ENCODE peak calls at places on chromosomes 2 and 18, in seven cellular contexts. X is AG04450, F is Calu3, C is HepG2, O is cardiac muscle cell, S is heart left ventricle, A is GM20000. H is an unnamed sample.
A peak's percentile ranks its signal among the peaks of the same experiment; 100 is the strongest.

GRCh38 chr2:193141-193552 is 70.7 kb downstream of the SH3YL1 start:
- DNase-seq in A (no peak), F (no peak), X (no peak), C (no peak), S (no peak), O (no peak), H (no peak)

GRCh38 chr18:7775848-7776247 is 208.7 kb downstream of the PTPRM start:
- DNase-seq in F (no peak), C (no peak), O (no peak), S (no peak), X (no peak), A (no peak), H (no peak)

GRCh38 chr2:204665244-204665643 is 120.0 kb downstream of the PARD3B start:
- DNase-seq in X (no peak), O (peak; percentile 55), F (no peak), C (peak; percentile 10), S (no peak), A (no peak), H (no peak)

GRCh38 chr2:190864375-190864774 is 16.2 kb upstream of the GLS start:
- DNase-seq in F (no peak), O (peak; percentile 36), C (no peak), S (no peak), X (no peak), A (no peak), H (no peak)

GRCh38 chr2:31433541-31433940 is 19.0 kb upstream of the XDH start:
- DNase-seq in C (no peak), S (no peak), X (no peak), A (no peak), O (no peak), F (no peak), H (no peak)

GRCh38 chr2:63192889-63193778 is 142.5 kb downstream of the OTX1 start:
- DNase-seq in A (no peak), F (no peak), C (peak; percentile 97), S (no peak), O (no peak), X (no peak), H (no peak)

GRCh38 chr2:156219491-156220100 is 112.9 kb downstream of the NR4A2 start:
- DNase-seq in S (no peak), X (no peak), C (no peak), O (no peak), A (no peak), F (no peak), H (no peak)

GRCh38 chr2:214808961-214809750 is at the start of gene BARD1:
- DNase-seq in S (peak; percentile 40), C (peak; percentile 40), F (peak; percentile 51), X (peak; percentile 10), A (peak; percentile 47), O (peak; percentile 60), H (peak; percentile 13)

GRCh38 chr18:12630136-12630535 is 27.8 kb downstream of the SPIRE1 start:
- DNase-seq in X (no peak), S (no peak), A (no peak), F (no peak), O (peak; percentile 30), C (no peak), H (no peak)

GRCh38 chr18:20971886-20972267 is 139.7 kb downstream of the ROCK1 start:
- DNase-seq in C (peak; percentile 23), O (peak; percentile 51), S (no peak), F (peak; percentile 24), X (no peak), A (peak; percentile 6), H (no peak)

GRCh38 chr2:65349863-65350262 is 82.5 kb downstream of the SPRED2 start:
- DNase-seq in O (peak; percentile 80), X (peak; percentile 69), A (no peak), C (peak; percentile 65), S (peak; percentile 68), F (peak; percentile 11), H (no peak)

GRCh38 chr2:182081602-182082260 is 96.1 kb downstream of the PPP1R1C start:
- DNase-seq in X (no peak), F (no peak), S (no peak), A (no peak), O (no peak), C (no peak), H (no peak)

GRCh38 chr2:15728247-15728721 is 136.6 kb downstream of the DDX1 start:
- DNase-seq in A (no peak), O (no peak), X (no peak), C (no peak), F (no peak), S (no peak), H (no peak)

GRCh38 chr2:43217228-43218220 is 8.9 kb downstream of the ZFP36L2 start:
- DNase-seq in C (no peak), S (no peak), A (no peak), F (no peak), O (no peak), X (no peak), H (no peak)

GRCh38 chr2:157327200-157327599 is 1.6 kb upstream of the ERMN start:
- DNase-seq in S (no peak), C (no peak), X (no peak), O (no peak), F (no peak), A (no peak), H (no peak)

GRCh38 chr2:230418341-230419016 is 2.5 kb downstream of the SP100 start:
- DNase-seq in X (no peak), A (no peak), C (no peak), F (no peak), S (peak; percentile 41), O (peak; percentile 64), H (no peak)

GRCh38 chr18:79517322-79517721 is 121.6 kb downstream of the NFATC1 start:
- DNase-seq in C (no peak), F (no peak), A (no peak), S (no peak), X (no peak), O (no peak), H (no peak)

GRCh38 chr2:74740395-74741075 is 86.5 kb downstream of the SEMA4F start:
- DNase-seq in X (peak; percentile 64), O (peak; percentile 89), C (peak; percentile 76), A (no peak), S (peak; percentile 36), F (peak; percentile 86), H (no peak)

GRCh38 chr18:54316071-54316820 is 41.4 kb downstream of the STARD6 start:
- DNase-seq in S (no peak), O (peak; percentile 6), A (no peak), X (no peak), C (peak; percentile 13), F (no peak), H (no peak)

GRCh38 chr18:8639762-8640161 is 30.5 kb downstream of the RAB12 start:
- DNase-seq in S (no peak), O (no peak), X (no peak), C (no peak), A (no peak), F (no peak), H (no peak)

GRCh38 chr2:200455958-200456421 is 53.9 kb downstream of the KCTD18 start:
- DNase-seq in F (no peak), X (no peak), A (no peak), S (no peak), C (no peak), O (peak; percentile 81), H (no peak)

GRCh38 chr2:96564026-96564425 is 27.5 kb downstream of the ARID5A start:
- DNase-seq in X (no peak), O (no peak), C (no peak), F (no peak), A (no peak), S (no peak), H (no peak)

GRCh38 chr2:173555833-173556232 is 201.2 kb downstream of the CDCA7 start:
- DNase-seq in O (peak; percentile 32), A (no peak), X (no peak), F (no peak), S (no peak), C (no peak), H (no peak)

GRCh38 chr18:75207298-75208054 is 1.5 kb downstream of the PTGR3 start:
- DNase-seq in X (no peak), A (peak; percentile 63), F (no peak), S (no peak), C (peak; percentile 44), O (no peak), H (no peak)

GRCh38 chr2:101998556-101999121 is 6.9 kb downstream of the IL1R2 start:
- DNase-seq in A (no peak), C (peak; percentile 70), X (no peak), O (no peak), S (no peak), F (peak; percentile 19), H (no peak)
- TF ChIP-seq CTCF in A (no peak), C (peak; percentile 63), X (no peak), O (no peak), S (no peak), F (no peak), H (no peak)

DNA sequence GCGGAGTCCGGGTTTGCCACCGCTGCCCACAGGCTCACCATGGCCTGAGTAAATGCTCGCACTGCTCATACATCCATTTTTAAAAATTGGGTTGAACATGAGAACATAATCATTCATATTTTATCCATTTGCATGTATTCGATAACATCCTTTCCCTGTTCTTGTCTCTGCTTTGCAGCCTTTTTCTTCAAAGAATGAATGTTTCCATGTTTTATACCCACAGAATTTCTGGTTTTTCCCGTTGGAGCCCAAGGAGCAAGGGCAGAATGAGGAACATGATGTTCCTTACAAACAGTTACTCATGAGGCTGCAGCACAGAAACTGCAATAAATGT is 146.5 kb downstream of the CCDC74A start:
- DNase-seq in A (no peak), X (no peak), S (no peak), O (no peak), F (no peak), C (no peak), H (no peak)
- TF ChIP-seq CTCF in A (no peak), X (no peak), S (no peak), O (no peak), F (no peak), C (no peak), H (no peak)

DNA sequence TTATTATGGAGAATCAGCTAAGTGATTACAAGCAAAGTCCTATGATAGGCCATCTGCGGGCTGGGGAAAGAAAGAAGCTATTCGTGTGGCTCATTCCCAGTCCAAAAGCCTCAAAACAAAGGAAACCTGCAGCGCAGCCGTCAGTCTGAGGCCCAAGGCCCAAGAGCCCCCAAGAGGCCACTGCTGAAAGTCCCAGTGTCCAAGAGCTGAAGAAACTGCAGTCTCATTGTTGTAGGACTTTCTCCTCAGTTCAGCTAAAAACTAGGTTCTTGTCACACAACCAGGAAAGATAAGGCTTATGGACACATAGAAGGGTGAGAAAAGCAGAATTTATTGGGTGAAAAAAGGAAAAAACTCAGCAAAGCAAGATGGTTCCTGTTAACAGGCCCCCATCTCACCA is 143.2 kb downstream of the RHBDD1 start:
- DNase-seq in A (no peak), X (no peak), O (no peak), F (no peak), S (no peak), C (no peak), H (no peak)
- TF ChIP-seq CTCF in A (no peak), X (peak; percentile 1), O (no peak), F (no peak), S (no peak), C (no peak), H (no peak)

DNA sequence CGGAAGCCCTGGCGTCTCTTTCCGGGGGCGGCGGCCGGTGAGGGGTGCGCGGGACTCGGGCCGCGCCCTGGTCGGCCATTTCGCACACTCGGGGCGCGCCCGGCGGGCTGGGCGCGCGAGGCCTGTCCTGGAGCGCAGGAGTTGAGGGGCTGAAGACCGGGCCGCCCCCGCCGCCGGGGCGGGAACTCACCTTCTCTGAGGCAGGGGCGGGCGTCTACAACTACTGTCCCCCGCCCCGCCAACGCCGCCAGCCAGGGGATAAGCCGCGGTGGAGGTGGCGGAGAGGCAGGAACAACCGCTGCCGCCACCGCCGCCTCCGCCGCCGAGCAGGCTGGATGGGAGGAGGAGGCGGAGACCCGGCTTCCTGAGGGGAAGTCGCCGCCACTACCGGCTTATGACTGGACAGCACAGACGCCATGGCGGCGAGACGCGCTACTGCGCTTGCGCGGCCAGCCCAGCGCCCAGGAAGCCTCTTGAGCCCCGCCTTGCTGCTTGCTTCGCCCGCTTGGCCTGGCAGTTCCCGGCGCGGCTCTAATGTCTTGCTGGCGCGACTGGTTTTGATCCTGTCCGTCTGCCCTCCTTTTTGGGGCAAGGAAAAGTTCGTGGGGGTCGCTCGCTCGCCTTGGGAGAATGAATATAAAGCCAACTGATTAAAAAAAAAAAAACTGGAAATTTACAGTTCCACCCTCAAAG is at the start of gene KRCC1:
- DNase-seq in O (peak; percentile 98), C (peak; percentile 94), X (peak; percentile 90), S (peak; percentile 95), F (peak; percentile 95), A (peak; percentile 98), H (peak; percentile 88)
- TF ChIP-seq CTCF in O (no peak), C (no peak), X (no peak), S (peak; percentile 25), F (no peak), A (no peak), H (no peak)

H was measured in progenitor cell of endocrine pancreas.